ENCODE peak calls at places on chromosome 19, in eight cellular contexts. One of them, this sample, is unnamed.

GRCh38 chr19:16325161-16325527 is 518 bp downstream of the KLF2 start:
- DNase-seq in GM12865: peak; percentile 57
- DNase-seq in psoas muscle: peak; percentile 66
- DNase-seq in GM23338: peak; percentile 71
- DNase-seq in esophagus squamous epithelium: no peak
- DNase-seq in fibroblast of the aortic adventitia: no peak
- DNase-seq in IMR-90: no peak
- DNase-seq in bronchial epithelial cell: no peak
- DNase-seq in this sample: peak; percentile 50

GRCh38 chr19:17950310-17951150 is 16.4 kb upstream of the KCNN1 start:
- DNase-seq in bronchial epithelial cell: no peak
- DNase-seq in IMR-90: no peak
- DNase-seq in GM23338: peak; percentile 60
- DNase-seq in GM12865: no peak
- DNase-seq in esophagus squamous epithelium: no peak
- DNase-seq in fibroblast of the aortic adventitia: no peak
- DNase-seq in psoas muscle: no peak
- DNase-seq in this sample: no peak

GRCh38 chr19:2385053-2385721 is 25.1 kb downstream of the TMPRSS9 start:
- DNase-seq in IMR-90: peak; percentile 79
- DNase-seq in bronchial epithelial cell: peak; percentile 75
- DNase-seq in fibroblast of the aortic adventitia: peak; percentile 63
- DNase-seq in esophagus squamous epithelium: no peak
- DNase-seq in GM23338: peak; percentile 91
- DNase-seq in GM12865: no peak
- DNase-seq in psoas muscle: peak; percentile 27
- DNase-seq in this sample: peak; percentile 46

GRCh38 chr19:6213266-6213595 is 66.5 kb downstream of the MLLT1 start:
- DNase-seq in GM23338: no peak
- DNase-seq in GM12865: no peak
- DNase-seq in esophagus squamous epithelium: no peak
- DNase-seq in fibroblast of the aortic adventitia: no peak
- DNase-seq in bronchial epithelial cell: no peak
- DNase-seq in psoas muscle: no peak
- DNase-seq in IMR-90: no peak
- DNase-seq in this sample: no peak

GRCh38 chr19:16660763-16661479 is at the start of gene TMEM38A:
- DNase-seq in GM23338: peak; percentile 54
- DNase-seq in bronchial epithelial cell: no peak
- DNase-seq in psoas muscle: peak; percentile 74
- DNase-seq in fibroblast of the aortic adventitia: no peak
- DNase-seq in IMR-90: no peak
- DNase-seq in GM12865: peak; percentile 70
- DNase-seq in esophagus squamous epithelium: no peak
- DNase-seq in this sample: peak; percentile 60

GRCh38 chr19:30319876-30320275 is 52.3 kb upstream of the ZNF536 start:
- DNase-seq in GM12865: no peak
- DNase-seq in GM23338: no peak
- DNase-seq in esophagus squamous epithelium: no peak
- DNase-seq in IMR-90: no peak
- DNase-seq in psoas muscle: no peak
- DNase-seq in fibroblast of the aortic adventitia: no peak
- DNase-seq in bronchial epithelial cell: no peak
- DNase-seq in this sample: no peak

GRCh38 chr19:30339624-30340525 is 32.3 kb upstream of the ZNF536 start:
- DNase-seq in fibroblast of the aortic adventitia: no peak
- DNase-seq in GM12865: no peak
- DNase-seq in IMR-90: no peak
- DNase-seq in GM23338: no peak
- DNase-seq in esophagus squamous epithelium: no peak
- DNase-seq in bronchial epithelial cell: no peak
- DNase-seq in psoas muscle: no peak
- DNase-seq in this sample: no peak

GRCh38 chr19:6772028-6772865 is at the start of gene VAV1:
- DNase-seq in GM23338: peak; percentile 36
- DNase-seq in IMR-90: no peak
- DNase-seq in GM12865: peak; percentile 93
- DNase-seq in fibroblast of the aortic adventitia: no peak
- DNase-seq in bronchial epithelial cell: no peak
- DNase-seq in psoas muscle: peak; percentile 41
- DNase-seq in esophagus squamous epithelium: peak; percentile 55
- DNase-seq in this sample: no peak

GRCh38 chr19:42132851-42133528 is 744 bp upstream of the POU2F2 start:
- DNase-seq in bronchial epithelial cell: peak; percentile 33
- DNase-seq in esophagus squamous epithelium: no peak
- DNase-seq in GM23338: peak; percentile 94
- DNase-seq in IMR-90: no peak
- DNase-seq in psoas muscle: peak; percentile 68
- DNase-seq in GM12865: peak; percentile 85
- DNase-seq in fibroblast of the aortic adventitia: peak; percentile 36
- DNase-seq in this sample: peak; percentile 92

GRCh38 chr19:29326849-29327840 is 114.2 kb upstream of the UQCRFS1 start:
- DNase-seq in psoas muscle: no peak
- DNase-seq in fibroblast of the aortic adventitia: no peak
- DNase-seq in GM23338: peak; percentile 39
- DNase-seq in GM12865: no peak
- DNase-seq in esophagus squamous epithelium: no peak
- DNase-seq in bronchial epithelial cell: no peak
- DNase-seq in IMR-90: no peak
- DNase-seq in this sample: no peak

GRCh38 chr19:17420267-17420924 is 549 bp downstream of the MVB12A start:
- DNase-seq in bronchial epithelial cell: no peak
- DNase-seq in GM23338: peak; percentile 68
- DNase-seq in psoas muscle: peak; percentile 42
- DNase-seq in esophagus squamous epithelium: no peak
- DNase-seq in fibroblast of the aortic adventitia: peak; percentile 18
- DNase-seq in GM12865: peak; percentile 46
- DNase-seq in IMR-90: no peak
- DNase-seq in this sample: peak; percentile 35

GRCh38 chr19:7928741-7929701 is 3.1 kb upstream of the CTXN1 start:
- DNase-seq in GM12865: peak; percentile 72
- DNase-seq in psoas muscle: peak; percentile 64
- DNase-seq in bronchial epithelial cell: peak; percentile 47
- DNase-seq in IMR-90: peak; percentile 88
- DNase-seq in fibroblast of the aortic adventitia: peak; percentile 94
- DNase-seq in esophagus squamous epithelium: no peak
- DNase-seq in GM23338: peak; percentile 89
- DNase-seq in this sample: peak; percentile 51

GRCh38 chr19:34838753-34839431 is 65.9 kb upstream of the ZNF599 start:
- DNase-seq in GM23338: peak; percentile 91
- DNase-seq in fibroblast of the aortic adventitia: peak; percentile 1
- DNase-seq in GM12865: no peak
- DNase-seq in esophagus squamous epithelium: no peak
- DNase-seq in psoas muscle: peak; percentile 18
- DNase-seq in IMR-90: no peak
- DNase-seq in bronchial epithelial cell: no peak
- DNase-seq in this sample: no peak

DNA sequence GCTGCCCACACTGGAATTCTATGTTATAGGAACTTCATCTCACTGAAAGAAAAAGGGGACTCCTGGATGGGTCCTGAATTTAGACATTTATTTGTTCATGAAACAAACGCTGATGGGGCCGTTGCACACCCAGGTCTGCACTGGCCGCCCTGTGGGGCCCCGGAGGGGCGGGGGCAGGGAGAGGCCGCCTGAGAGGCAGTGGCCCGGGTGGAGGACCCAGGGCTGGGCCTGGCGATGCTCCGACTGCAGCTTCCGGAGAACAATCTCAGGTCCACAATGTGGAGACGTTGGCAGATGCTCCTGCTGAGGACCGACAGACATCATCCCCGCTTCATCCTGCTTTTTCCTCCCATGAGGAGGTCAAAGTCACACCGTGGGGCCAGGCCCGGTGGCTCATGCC is 16.3 kb upstream of the PTBP1 start:
- DNase-seq in GM12865: no peak
- DNase-seq in IMR-90: no peak
- DNase-seq in fibroblast of the aortic adventitia: no peak
- DNase-seq in GM23338: no peak
- DNase-seq in esophagus squamous epithelium: no peak
- DNase-seq in bronchial epithelial cell: no peak
- DNase-seq in psoas muscle: peak; percentile 10
- DNase-seq in this sample: no peak
- TF ChIP-seq CTCF in GM12865: no peak
- TF ChIP-seq CTCF in IMR-90: no peak
- TF ChIP-seq CTCF in fibroblast of the aortic adventitia: no peak
- TF ChIP-seq CTCF in GM23338: no peak
- TF ChIP-seq CTCF in esophagus squamous epithelium: no peak
- TF ChIP-seq CTCF in bronchial epithelial cell: no peak
- TF ChIP-seq CTCF in psoas muscle: no peak
- TF ChIP-seq CTCF in this sample: no peak

GRCh38 chr19:4456566-4456842 is 1.1 kb downstream of the UBXN6 start:
- DNase-seq in fibroblast of the aortic adventitia: peak; percentile 68
- DNase-seq in GM23338: no peak
- DNase-seq in GM12865: no peak
- DNase-seq in esophagus squamous epithelium: no peak
- DNase-seq in psoas muscle: peak; percentile 19
- DNase-seq in IMR-90: peak; percentile 75
- DNase-seq in bronchial epithelial cell: peak; percentile 54
- DNase-seq in this sample: no peak

GRCh38 chr19:4454621-4454951 is 3.0 kb downstream of the UBXN6 start:
- DNase-seq in GM23338: no peak
- DNase-seq in esophagus squamous epithelium: no peak
- DNase-seq in IMR-90: no peak
- DNase-seq in GM12865: no peak
- DNase-seq in bronchial epithelial cell: no peak
- DNase-seq in fibroblast of the aortic adventitia: no peak
- DNase-seq in psoas muscle: no peak
- DNase-seq in this sample: no peak

GRCh38 chr19:4456843-4457653 is 546 bp downstream of the UBXN6 start:
- DNase-seq in IMR-90: peak; percentile 56
- DNase-seq in bronchial epithelial cell: peak; percentile 12
- DNase-seq in GM23338: peak; percentile 85
- DNase-seq in GM12865: peak; percentile 65
- DNase-seq in fibroblast of the aortic adventitia: peak; percentile 67
- DNase-seq in psoas muscle: peak; percentile 66
- DNase-seq in esophagus squamous epithelium: no peak
- DNase-seq in this sample: peak; percentile 20

GRCh38 chr19:4454952-4455738 is 2.4 kb downstream of the UBXN6 start:
- DNase-seq in psoas muscle: peak; percentile 52
- DNase-seq in bronchial epithelial cell: peak; percentile 71
- DNase-seq in GM12865: no peak
- DNase-seq in IMR-90: peak; percentile 62
- DNase-seq in esophagus squamous epithelium: no peak
- DNase-seq in fibroblast of the aortic adventitia: peak; percentile 82
- DNase-seq in GM23338: no peak
- DNase-seq in this sample: no peak

GRCh38 chr19:4455742-4456565 is 1.6 kb downstream of the UBXN6 start:
- DNase-seq in GM12865: no peak
- DNase-seq in fibroblast of the aortic adventitia: peak; percentile 79
- DNase-seq in psoas muscle: peak; percentile 74
- DNase-seq in GM23338: no peak
- DNase-seq in bronchial epithelial cell: peak; percentile 15
- DNase-seq in IMR-90: peak; percentile 84
- DNase-seq in esophagus squamous epithelium: no peak
- DNase-seq in this sample: no peak
- TF ChIP-seq CTCF in GM12865: no peak
- TF ChIP-seq CTCF in fibroblast of the aortic adventitia: no peak
- TF ChIP-seq CTCF in psoas muscle: no peak
- TF ChIP-seq CTCF in GM23338: no peak
- TF ChIP-seq CTCF in bronchial epithelial cell: no peak
- TF ChIP-seq CTCF in IMR-90: peak; percentile 19
- TF ChIP-seq CTCF in esophagus squamous epithelium: no peak
- TF ChIP-seq CTCF in this sample: no peak

GRCh38 chr19:13153627-13154240 is 3.5 kb downstream of the IER2 start:
- DNase-seq in psoas muscle: peak; percentile 50
- DNase-seq in IMR-90: no peak
- DNase-seq in GM23338: peak; percentile 61
- DNase-seq in fibroblast of the aortic adventitia: peak; percentile 44
- DNase-seq in GM12865: peak; percentile 68
- DNase-seq in bronchial epithelial cell: no peak
- DNase-seq in esophagus squamous epithelium: no peak
- DNase-seq in this sample: no peak

GRCh38 chr19:13154241-13154778 is 4.1 kb downstream of the IER2 start:
- DNase-seq in IMR-90: peak; percentile 95
- DNase-seq in psoas muscle: peak; percentile 96
- DNase-seq in bronchial epithelial cell: peak; percentile 75
- DNase-seq in GM12865: peak; percentile 85
- DNase-seq in GM23338: peak; percentile 33
- DNase-seq in fibroblast of the aortic adventitia: peak; percentile 96
- DNase-seq in esophagus squamous epithelium: peak; percentile 60
- DNase-seq in this sample: no peak

GRCh38 chr19:13152356-13152853 is 2.2 kb downstream of the IER2 start:
- DNase-seq in GM23338: no peak
- DNase-seq in GM12865: no peak
- DNase-seq in bronchial epithelial cell: no peak
- DNase-seq in IMR-90: no peak
- DNase-seq in psoas muscle: no peak
- DNase-seq in esophagus squamous epithelium: no peak
- DNase-seq in fibroblast of the aortic adventitia: no peak
- DNase-seq in this sample: no peak

GRCh38 chr19:13151605-13152355 is 1.6 kb downstream of the IER2 start:
- DNase-seq in bronchial epithelial cell: peak; percentile 84
- DNase-seq in IMR-90: peak; percentile 96
- DNase-seq in GM23338: peak; percentile 98
- DNase-seq in GM12865: peak; percentile 98
- DNase-seq in psoas muscle: peak; percentile 98
- DNase-seq in fibroblast of the aortic adventitia: peak; percentile 97
- DNase-seq in esophagus squamous epithelium: peak; percentile 76
- DNase-seq in this sample: peak; percentile 93

DNA sequence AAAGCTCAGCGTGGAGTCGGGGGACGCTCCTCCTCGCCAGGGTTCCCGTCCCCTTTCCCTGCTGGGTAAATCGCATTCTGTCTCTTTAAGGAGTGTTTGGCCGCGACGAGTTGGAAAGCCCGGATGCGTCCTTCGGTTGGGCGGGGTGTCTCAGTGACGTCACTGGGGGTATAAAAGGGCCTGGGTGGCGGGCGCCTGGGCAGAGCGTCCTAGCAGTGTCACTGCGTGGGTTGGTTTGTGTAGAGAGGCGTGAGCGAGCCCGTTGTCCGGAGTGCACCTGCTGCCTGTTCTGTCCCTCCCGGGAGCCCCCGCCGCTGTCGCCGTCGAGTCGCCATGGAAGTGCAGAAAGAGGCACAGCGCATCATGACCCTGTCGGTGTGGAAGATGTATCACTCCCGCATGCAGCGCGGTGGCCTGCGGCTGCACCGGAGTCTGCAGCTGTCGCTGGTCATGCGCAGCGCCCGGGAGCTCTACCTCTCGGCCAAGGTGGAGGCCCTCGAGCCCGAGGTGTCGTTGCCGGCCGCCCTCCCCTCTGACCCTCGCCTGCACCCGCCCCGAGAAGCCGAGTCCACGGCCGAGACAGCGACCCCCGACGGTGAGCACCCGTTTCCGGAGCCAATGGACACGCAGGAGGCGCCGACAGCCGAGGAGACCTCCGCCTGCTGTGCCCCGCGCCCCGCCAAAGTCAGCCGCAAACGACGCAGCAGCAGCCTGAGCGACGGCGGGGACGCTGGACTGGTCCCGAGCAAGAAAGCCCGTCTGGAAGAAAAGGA is 2.8 kb downstream of the IER2 start:
- DNase-seq in psoas muscle: peak; percentile 93
- DNase-seq in GM12865: peak; percentile 97
- DNase-seq in esophagus squamous epithelium: peak; percentile 62
- DNase-seq in GM23338: peak; percentile 98
- DNase-seq in bronchial epithelial cell: peak; percentile 80
- DNase-seq in IMR-90: peak; percentile 93
- DNase-seq in fibroblast of the aortic adventitia: peak; percentile 96
- DNase-seq in this sample: peak; percentile 94
- TF ChIP-seq CTCF in psoas muscle: no peak
- TF ChIP-seq CTCF in GM12865: no peak
- TF ChIP-seq CTCF in esophagus squamous epithelium: no peak
- TF ChIP-seq CTCF in GM23338: no peak
- TF ChIP-seq CTCF in bronchial epithelial cell: peak; percentile 13
- TF ChIP-seq CTCF in IMR-90: peak; percentile 6
- TF ChIP-seq CTCF in fibroblast of the aortic adventitia: no peak
- TF ChIP-seq CTCF in this sample: no peak

GRCh38 chr19:50703915-50704548 is 15.6 kb downstream of the SHANK1 start:
- DNase-seq in GM12865: no peak
- DNase-seq in bronchial epithelial cell: no peak
- DNase-seq in esophagus squamous epithelium: no peak
- DNase-seq in fibroblast of the aortic adventitia: no peak
- DNase-seq in psoas muscle: no peak
- DNase-seq in IMR-90: no peak
- DNase-seq in GM23338: peak; percentile 73
- DNase-seq in this sample: peak; percentile 40
- TF ChIP-seq CTCF in GM12865: no peak
- TF ChIP-seq CTCF in bronchial epithelial cell: no peak
- TF ChIP-seq CTCF in esophagus squamous epithelium: no peak
- TF ChIP-seq CTCF in fibroblast of the aortic adventitia: no peak
- TF ChIP-seq CTCF in psoas muscle: no peak
- TF ChIP-seq CTCF in IMR-90: peak; percentile 25
- TF ChIP-seq CTCF in GM23338: peak; percentile 57
- TF ChIP-seq CTCF in this sample: no peak